ENCODE peak calls at places on chromosomes 2 and 18, in ten cellular contexts. R, C, Z, M, T, K, N, D, I and L are unnamed samples.

GRCh38 chr2:173184031-173185004 is 108.7 kb downstream of the MAP3K20 start:
- DNase-seq in R (no peak), C (no peak), Z (peak), M (peak), T (no peak), K (no peak), N (peak), D (peak), I (no peak), L (no peak)

GRCh38 chr2:216696751-216697560 is 1.6 kb upstream of the IGFBP5 start:
- DNase-seq in R (no peak), C (no peak), Z (no peak), M (no peak), T (no peak), K (no peak), N (peak), D (peak), I (no peak), L (no peak)

GRCh38 chr18:71168576-71169145 is 879.8 kb downstream of the SOCS6 start:
- DNase-seq in R (no peak), C (no peak), Z (no peak), M (no peak), T (no peak), K (no peak), N (peak), D (no peak), I (no peak), L (no peak)

GRCh38 chr2:38959938-38960608 is 70.4 kb downstream of the ARHGEF33 start:
- DNase-seq in R (no peak), C (peak), Z (peak), M (no peak), T (peak), K (no peak), N (peak), D (peak), I (peak), L (no peak)

GRCh38 chr18:2417861-2418610 is 153.3 kb downstream of the METTL4 start:
- DNase-seq in R (no peak), C (no peak), Z (no peak), M (no peak), T (no peak), K (no peak), N (no peak), D (peak), I (no peak), L (no peak)

GRCh38 chr2:191950132-191950885 is 103.4 kb upstream of the CAVIN2 start:
- DNase-seq in R (no peak), C (no peak), Z (no peak), M (no peak), T (no peak), K (no peak), N (peak), D (peak), I (no peak), L (no peak)

GRCh38 chr2:101989740-101990460 is 1.9 kb upstream of the IL1R2 start:
- DNase-seq in R (no peak), C (no peak), Z (no peak), M (no peak), T (no peak), K (no peak), N (no peak), D (no peak), I (no peak), L (no peak)

GRCh38 chr2:233081232-233081730 is 21.1 kb downstream of the INPP5D start:
- DNase-seq in R (no peak), C (peak), Z (no peak), M (no peak), T (peak), K (no peak), N (no peak), D (no peak), I (peak), L (no peak)

GRCh38 chr2:219289537-219290361 is 10.6 kb downstream of the DNAJB2 start:
- DNase-seq in R (no peak), C (no peak), Z (peak), M (peak), T (no peak), K (no peak), N (peak), D (peak), I (no peak), L (no peak)

GRCh38 chr2:235860846-235861245 is 307.3 kb downstream of the GBX2 start:
- DNase-seq in R (no peak), C (no peak), Z (no peak), M (no peak), T (no peak), K (no peak), N (peak), D (peak), I (no peak), L (no peak)

GRCh38 chr2:83368461-83368860 is 1090.6 kb downstream of the SUCLG1 start:
- DNase-seq in R (no peak), C (no peak), Z (no peak), M (no peak), T (no peak), K (no peak), N (no peak), D (no peak), I (no peak), L (no peak)